ENCODE peak calls at places on chromosomes 2 and 18, in eight cellular contexts. One of them, this sample, is unnamed.

GRCh38 chr2:240600451-240600961 is 14.0 kb downstream of the CAPN10 start:
- DNase-seq in WTC11: no peak
- DNase-seq in mucosa of descending colon: no peak
- DNase-seq in NCI-H1105: no peak
- DNase-seq in fibroblast of pulmonary artery: no peak
- DNase-seq in H54: no peak
- DNase-seq in nephron progenitor cell: no peak
- DNase-seq in CD8-positive, alpha-beta memory T cell: peak
- DNase-seq in this sample: no peak

GRCh38 chr2:71749671-71750101 is 296.3 kb downstream of the DYSF start:
- DNase-seq in mucosa of descending colon: no peak
- DNase-seq in nephron progenitor cell: peak
- DNase-seq in fibroblast of pulmonary artery: no peak
- DNase-seq in WTC11: no peak
- DNase-seq in H54: no peak
- DNase-seq in NCI-H1105: no peak
- DNase-seq in CD8-positive, alpha-beta memory T cell: no peak
- DNase-seq in this sample: no peak

GRCh38 chr18:8139971-8140406 is 469.2 kb upstream of the RAB12 start:
- DNase-seq in NCI-H1105: no peak
- DNase-seq in mucosa of descending colon: no peak
- DNase-seq in H54: no peak
- DNase-seq in CD8-positive, alpha-beta memory T cell: no peak
- DNase-seq in WTC11: no peak
- DNase-seq in nephron progenitor cell: no peak
- DNase-seq in fibroblast of pulmonary artery: no peak
- DNase-seq in this sample: no peak

GRCh38 chr18:34965108-34965507 is 76.1 kb upstream of the MAPRE2 start:
- DNase-seq in NCI-H1105: peak
- DNase-seq in nephron progenitor cell: no peak
- DNase-seq in CD8-positive, alpha-beta memory T cell: no peak
- DNase-seq in mucosa of descending colon: no peak
- DNase-seq in fibroblast of pulmonary artery: no peak
- DNase-seq in WTC11: no peak
- DNase-seq in H54: no peak
- DNase-seq in this sample: no peak

GRCh38 chr2:105824446-105824845 is 79.7 kb downstream of the NCK2 start:
- DNase-seq in fibroblast of pulmonary artery: no peak
- DNase-seq in WTC11: no peak
- DNase-seq in CD8-positive, alpha-beta memory T cell: no peak
- DNase-seq in nephron progenitor cell: no peak
- DNase-seq in H54: no peak
- DNase-seq in mucosa of descending colon: no peak
- DNase-seq in NCI-H1105: no peak
- DNase-seq in this sample: no peak

GRCh38 chr2:5798083-5798482 is 105.9 kb downstream of the SOX11 start:
- DNase-seq in WTC11: no peak
- DNase-seq in H54: no peak
- DNase-seq in NCI-H1105: no peak
- DNase-seq in nephron progenitor cell: no peak
- DNase-seq in mucosa of descending colon: no peak
- DNase-seq in CD8-positive, alpha-beta memory T cell: no peak
- DNase-seq in fibroblast of pulmonary artery: no peak
- DNase-seq in this sample: no peak

GRCh38 chr2:85801871-85802270 is 48.1 kb downstream of the ATOH8 start:
- DNase-seq in NCI-H1105: no peak
- DNase-seq in CD8-positive, alpha-beta memory T cell: no peak
- DNase-seq in nephron progenitor cell: no peak
- DNase-seq in fibroblast of pulmonary artery: no peak
- DNase-seq in H54: no peak
- DNase-seq in mucosa of descending colon: no peak
- DNase-seq in WTC11: no peak
- DNase-seq in this sample: no peak

GRCh38 chr2:88212251-88212790 is 42.2 kb downstream of the THNSL2 start:
- DNase-seq in nephron progenitor cell: no peak
- DNase-seq in fibroblast of pulmonary artery: peak
- DNase-seq in CD8-positive, alpha-beta memory T cell: no peak
- DNase-seq in WTC11: peak
- DNase-seq in H54: no peak
- DNase-seq in mucosa of descending colon: no peak
- DNase-seq in NCI-H1105: no peak
- DNase-seq in this sample: no peak

GRCh38 chr2:203551653-203552250 is 16.7 kb upstream of the RAPH1 start:
- DNase-seq in WTC11: no peak
- DNase-seq in CD8-positive, alpha-beta memory T cell: no peak
- DNase-seq in fibroblast of pulmonary artery: peak
- DNase-seq in NCI-H1105: no peak
- DNase-seq in nephron progenitor cell: no peak
- DNase-seq in H54: no peak
- DNase-seq in mucosa of descending colon: no peak
- DNase-seq in this sample: no peak

GRCh38 chr2:85852979-85853498 is 35.8 kb downstream of the ST3GAL5 start:
- DNase-seq in fibroblast of pulmonary artery: no peak
- DNase-seq in mucosa of descending colon: peak
- DNase-seq in CD8-positive, alpha-beta memory T cell: peak
- DNase-seq in H54: no peak
- DNase-seq in WTC11: no peak
- DNase-seq in NCI-H1105: no peak
- DNase-seq in nephron progenitor cell: no peak
- DNase-seq in this sample: peak

GRCh38 chr2:96920801-96921560 is 51.1 kb upstream of the SEMA4C start:
- DNase-seq in H54: no peak
- DNase-seq in mucosa of descending colon: no peak
- DNase-seq in nephron progenitor cell: no peak
- DNase-seq in WTC11: no peak
- DNase-seq in NCI-H1105: no peak
- DNase-seq in CD8-positive, alpha-beta memory T cell: no peak
- DNase-seq in fibroblast of pulmonary artery: no peak
- DNase-seq in this sample: no peak

GRCh38 chr2:226002438-226002837 is 602.9 kb downstream of the NYAP2 start:
- DNase-seq in nephron progenitor cell: no peak
- DNase-seq in CD8-positive, alpha-beta memory T cell: no peak
- DNase-seq in H54: no peak
- DNase-seq in NCI-H1105: no peak
- DNase-seq in mucosa of descending colon: no peak
- DNase-seq in WTC11: no peak
- DNase-seq in fibroblast of pulmonary artery: peak
- DNase-seq in this sample: no peak

GRCh38 chr2:121897335-121897970 is 142.0 kb downstream of the TSN start:
- DNase-seq in H54: peak
- DNase-seq in WTC11: no peak
- DNase-seq in nephron progenitor cell: peak
- DNase-seq in NCI-H1105: no peak
- DNase-seq in mucosa of descending colon: no peak
- DNase-seq in fibroblast of pulmonary artery: peak
- DNase-seq in CD8-positive, alpha-beta memory T cell: no peak
- DNase-seq in this sample: no peak

GRCh38 chr2:27857417-27858172 is 32.6 kb downstream of the RBKS start:
- DNase-seq in WTC11: no peak
- DNase-seq in nephron progenitor cell: no peak
- DNase-seq in NCI-H1105: no peak
- DNase-seq in CD8-positive, alpha-beta memory T cell: no peak
- DNase-seq in mucosa of descending colon: no peak
- DNase-seq in fibroblast of pulmonary artery: peak
- DNase-seq in H54: no peak
- DNase-seq in this sample: no peak

GRCh38 chr18:67646890-67647289 is 130.4 kb upstream of the DSEL start:
- DNase-seq in fibroblast of pulmonary artery: no peak
- DNase-seq in H54: no peak
- DNase-seq in CD8-positive, alpha-beta memory T cell: no peak
- DNase-seq in nephron progenitor cell: no peak
- DNase-seq in WTC11: no peak
- DNase-seq in mucosa of descending colon: no peak
- DNase-seq in NCI-H1105: no peak
- DNase-seq in this sample: no peak

GRCh38 chr2:98601532-98602132 is 6.7 kb downstream of the COA5 start:
- DNase-seq in NCI-H1105: peak
- DNase-seq in nephron progenitor cell: peak
- DNase-seq in fibroblast of pulmonary artery: peak
- DNase-seq in CD8-positive, alpha-beta memory T cell: no peak
- DNase-seq in mucosa of descending colon: no peak
- DNase-seq in WTC11: peak
- DNase-seq in H54: peak
- DNase-seq in this sample: no peak

GRCh38 chr18:31101148-31102019 is 837 bp downstream of the DSC2 start:
- DNase-seq in fibroblast of pulmonary artery: peak
- DNase-seq in WTC11: peak
- DNase-seq in CD8-positive, alpha-beta memory T cell: no peak
- DNase-seq in H54: no peak
- DNase-seq in mucosa of descending colon: peak
- DNase-seq in NCI-H1105: peak
- DNase-seq in nephron progenitor cell: peak
- DNase-seq in this sample: no peak

GRCh38 chr2:174699993-174700766 is 64.1 kb downstream of the CHRNA1 start:
- DNase-seq in mucosa of descending colon: no peak
- DNase-seq in nephron progenitor cell: peak
- DNase-seq in H54: peak
- DNase-seq in WTC11: no peak
- DNase-seq in CD8-positive, alpha-beta memory T cell: no peak
- DNase-seq in NCI-H1105: no peak
- DNase-seq in fibroblast of pulmonary artery: peak
- DNase-seq in this sample: no peak

GRCh38 chr2:235562065-235562747 is 68.4 kb downstream of the AGAP1 start:
- DNase-seq in CD8-positive, alpha-beta memory T cell: no peak
- DNase-seq in fibroblast of pulmonary artery: no peak
- DNase-seq in WTC11: no peak
- DNase-seq in nephron progenitor cell: no peak
- DNase-seq in H54: no peak
- DNase-seq in mucosa of descending colon: peak
- DNase-seq in NCI-H1105: no peak
- DNase-seq in this sample: no peak

GRCh38 chr2:236250286-236250685 is 13.9 kb downstream of the ASB18 start:
- DNase-seq in fibroblast of pulmonary artery: no peak
- DNase-seq in H54: no peak
- DNase-seq in NCI-H1105: no peak
- DNase-seq in CD8-positive, alpha-beta memory T cell: no peak
- DNase-seq in mucosa of descending colon: no peak
- DNase-seq in nephron progenitor cell: no peak
- DNase-seq in WTC11: no peak
- DNase-seq in this sample: no peak

GRCh38 chr2:164495491-164496223 is 125.6 kb downstream of the GRB14 start:
- DNase-seq in H54: peak
- DNase-seq in nephron progenitor cell: no peak
- DNase-seq in NCI-H1105: peak
- DNase-seq in fibroblast of pulmonary artery: peak
- DNase-seq in mucosa of descending colon: no peak
- DNase-seq in CD8-positive, alpha-beta memory T cell: no peak
- DNase-seq in WTC11: no peak
- DNase-seq in this sample: no peak

GRCh38 chr2:232204457-232204931 is 174.1 kb upstream of the ALPP start:
- DNase-seq in WTC11: no peak
- DNase-seq in nephron progenitor cell: no peak
- DNase-seq in mucosa of descending colon: no peak
- DNase-seq in H54: no peak
- DNase-seq in CD8-positive, alpha-beta memory T cell: no peak
- DNase-seq in fibroblast of pulmonary artery: peak
- DNase-seq in NCI-H1105: no peak
- DNase-seq in this sample: no peak

GRCh38 chr18:65422544-65423136 is 328.2 kb upstream of the CDH7 start:
- DNase-seq in mucosa of descending colon: no peak
- DNase-seq in H54: no peak
- DNase-seq in fibroblast of pulmonary artery: no peak
- DNase-seq in CD8-positive, alpha-beta memory T cell: no peak
- DNase-seq in nephron progenitor cell: no peak
- DNase-seq in NCI-H1105: no peak
- DNase-seq in WTC11: no peak
- DNase-seq in this sample: no peak

GRCh38 chr18:74522635-74523548 is 11.4 kb upstream of the CNDP1 start:
- DNase-seq in fibroblast of pulmonary artery: no peak
- DNase-seq in WTC11: no peak
- DNase-seq in CD8-positive, alpha-beta memory T cell: no peak
- DNase-seq in NCI-H1105: no peak
- DNase-seq in nephron progenitor cell: no peak
- DNase-seq in H54: no peak
- DNase-seq in mucosa of descending colon: peak
- DNase-seq in this sample: no peak

GRCh38 chr2:138897274-138897673 is 117.1 kb upstream of the NXPH2 start:
- DNase-seq in nephron progenitor cell: no peak
- DNase-seq in CD8-positive, alpha-beta memory T cell: no peak
- DNase-seq in H54: no peak
- DNase-seq in mucosa of descending colon: no peak
- DNase-seq in fibroblast of pulmonary artery: no peak
- DNase-seq in WTC11: no peak
- DNase-seq in NCI-H1105: no peak
- DNase-seq in this sample: no peak

GRCh38 chr2:38075436-38076249 is at the start of gene CYP1B1:
- DNase-seq in nephron progenitor cell: no peak
- DNase-seq in NCI-H1105: peak
- DNase-seq in fibroblast of pulmonary artery: no peak
- DNase-seq in WTC11: no peak
- DNase-seq in H54: no peak
- DNase-seq in mucosa of descending colon: no peak
- DNase-seq in CD8-positive, alpha-beta memory T cell: no peak
- DNase-seq in this sample: no peak

GRCh38 chr2:236306825-236307540 is 42.8 kb upstream of the ASB18 start:
- DNase-seq in nephron progenitor cell: no peak
- DNase-seq in CD8-positive, alpha-beta memory T cell: no peak
- DNase-seq in NCI-H1105: no peak
- DNase-seq in H54: no peak
- DNase-seq in mucosa of descending colon: no peak
- DNase-seq in WTC11: no peak
- DNase-seq in fibroblast of pulmonary artery: no peak
- DNase-seq in this sample: no peak

GRCh38 chr2:181471783-181472182 is 14.6 kb downstream of the ITGA4 start:
- DNase-seq in NCI-H1105: no peak
- DNase-seq in mucosa of descending colon: no peak
- DNase-seq in fibroblast of pulmonary artery: no peak
- DNase-seq in CD8-positive, alpha-beta memory T cell: no peak
- DNase-seq in H54: no peak
- DNase-seq in WTC11: no peak
- DNase-seq in nephron progenitor cell: no peak
- DNase-seq in this sample: no peak

GRCh38 chr2:63861220-63861822 is 19.6 kb downstream of the UGP2 start:
- DNase-seq in mucosa of descending colon: no peak
- DNase-seq in NCI-H1105: no peak
- DNase-seq in WTC11: no peak
- DNase-seq in fibroblast of pulmonary artery: peak
- DNase-seq in CD8-positive, alpha-beta memory T cell: peak
- DNase-seq in nephron progenitor cell: peak
- DNase-seq in H54: no peak
- DNase-seq in this sample: peak

GRCh38 chr2:42132966-42133641 is 36.0 kb upstream of the EML4 start:
- DNase-seq in H54: peak
- DNase-seq in fibroblast of pulmonary artery: peak
- DNase-seq in mucosa of descending colon: peak
- DNase-seq in WTC11: peak
- DNase-seq in NCI-H1105: peak
- DNase-seq in CD8-positive, alpha-beta memory T cell: peak
- DNase-seq in nephron progenitor cell: peak
- DNase-seq in this sample: peak

GRCh38 chr2:134371041-134371440 is 117.2 kb downstream of the MGAT5 start:
- DNase-seq in H54: no peak
- DNase-seq in CD8-positive, alpha-beta memory T cell: no peak
- DNase-seq in NCI-H1105: no peak
- DNase-seq in nephron progenitor cell: no peak
- DNase-seq in WTC11: no peak
- DNase-seq in mucosa of descending colon: no peak
- DNase-seq in fibroblast of pulmonary artery: no peak
- DNase-seq in this sample: no peak

GRCh38 chr2:84904717-84905174 is 710 bp upstream of the TMSB10 start:
- DNase-seq in H54: no peak
- DNase-seq in CD8-positive, alpha-beta memory T cell: no peak
- DNase-seq in nephron progenitor cell: peak
- DNase-seq in mucosa of descending colon: peak
- DNase-seq in WTC11: peak
- DNase-seq in NCI-H1105: no peak
- DNase-seq in fibroblast of pulmonary artery: peak
- DNase-seq in this sample: no peak

GRCh38 chr2:111643761-111644160 is 240.2 kb downstream of the ANAPC1 start:
- DNase-seq in CD8-positive, alpha-beta memory T cell: no peak
- DNase-seq in mucosa of descending colon: no peak
- DNase-seq in nephron progenitor cell: no peak
- DNase-seq in H54: no peak
- DNase-seq in NCI-H1105: no peak
- DNase-seq in fibroblast of pulmonary artery: no peak
- DNase-seq in WTC11: no peak
- DNase-seq in this sample: no peak

GRCh38 chr2:12486205-12487118 is 230.3 kb upstream of the TRIB2 start:
- DNase-seq in fibroblast of pulmonary artery: no peak
- DNase-seq in mucosa of descending colon: no peak
- DNase-seq in nephron progenitor cell: no peak
- DNase-seq in H54: no peak
- DNase-seq in NCI-H1105: no peak
- DNase-seq in WTC11: no peak
- DNase-seq in CD8-positive, alpha-beta memory T cell: no peak
- DNase-seq in this sample: no peak